ENCODE peak calls at places on chromosomes 1 and 21, in six cellular contexts. J is retina; D is NCI-H2029; O is fibroblast of villous mesenchyme; K is Daoy; X is naive thymus-derived CD4-positive, alpha-beta T cell. T is an unnamed sample.

GRCh38 chr1:56908619-56909340 is 54.2 kb downstream of the C8A start:
- DNase-seq in J (no peak), D (no peak), O (no peak), K (no peak), X (no peak), T (no peak)

GRCh38 chr1:20361401-20361800 is 70.7 kb downstream of the VWA5B1 start:
- DNase-seq in J (no peak), D (no peak), O (no peak), K (peak), X (no peak), T (no peak)

GRCh38 chr21:35204125-35204524 is 155.0 kb upstream of the RUNX1 start:
- DNase-seq in J (no peak), D (no peak), O (no peak), K (no peak), X (no peak), T (no peak)

GRCh38 chr21:29130234-29130993 is at the start of gene MAP3K7CL:
- DNase-seq in J (no peak), D (no peak), O (peak), K (peak), X (no peak), T (no peak)

GRCh38 chr1:97668945-97669344 is 251.9 kb downstream of the DPYD start:
- DNase-seq in J (no peak), D (no peak), O (peak), K (peak), X (no peak), T (no peak)

GRCh38 chr21:44529011-44529421 is 11.0 kb downstream of the KRTAP10-1 start:
- DNase-seq in J (no peak), D (no peak), O (no peak), K (no peak), X (no peak), T (no peak)

GRCh38 chr1:117045644-117046043 is 14.5 kb upstream of the TTF2 start:
- DNase-seq in J (no peak), D (no peak), O (no peak), K (no peak), X (no peak), T (no peak)

GRCh38 chr1:31707711-31708110 is 3.9 kb upstream of the COL16A1 start:
- DNase-seq in J (no peak), D (no peak), O (peak), K (peak), X (no peak), T (no peak)

GRCh38 chr1:24952413-24952841 is 22.4 kb upstream of the RUNX3 start:
- DNase-seq in J (no peak), D (no peak), O (no peak), K (peak), X (no peak), T (no peak)

GRCh38 chr1:150066838-150067183 is 765 bp upstream of the VPS45 start:
- DNase-seq in J (peak), D (no peak), O (no peak), K (no peak), X (no peak), T (peak)

GRCh38 chr21:46562472-46562871 is 42.4 kb downstream of the S100B start:
- DNase-seq in J (peak), D (no peak), O (no peak), K (no peak), X (no peak), T (no peak)

GRCh38 chr1:31904339-31905092 is 33.7 kb downstream of the PTP4A2 start:
- DNase-seq in J (no peak), D (no peak), O (peak), K (no peak), X (no peak), T (no peak)

GRCh38 chr21:15729674-15730483 is at the start of gene USP25:
- DNase-seq in J (peak), D (peak), O (peak), K (peak), X (peak), T (peak)

GRCh38 chr1:13808729-13809131 is 108.7 kb downstream of the PRDM2 start:
- DNase-seq in J (no peak), D (peak), O (peak), K (peak), X (no peak), T (no peak)

GRCh38 chr1:232039303-232039702 is 412.7 kb downstream of the DISC1 start:
- DNase-seq in J (no peak), D (no peak), O (no peak), K (peak), X (no peak), T (no peak)

GRCh38 chr1:37476460-37477197 is 2.2 kb downstream of the ZC3H12A start:
- DNase-seq in J (peak), D (no peak), O (peak), K (peak), X (no peak), T (no peak)

GRCh38 chr1:63821650-63822049 is 47.8 kb downstream of the ROR1 start:
- DNase-seq in J (no peak), D (no peak), O (peak), K (peak), X (no peak), T (no peak)

GRCh38 chr1:31712625-31713024 is 8.8 kb upstream of the COL16A1 start:
- DNase-seq in J (no peak), D (no peak), O (peak), K (peak), X (no peak), T (no peak)

GRCh38 chr1:228410015-228410414 is 3.4 kb upstream of the TRIM11 start:
- DNase-seq in J (no peak), D (no peak), O (peak), K (no peak), X (no peak), T (no peak)

GRCh38 chr1:15189692-15190321 is 36.3 kb downstream of the TMEM51 start:
- DNase-seq in J (no peak), D (no peak), O (peak), K (no peak), X (no peak), T (no peak)

GRCh38 chr1:117105003-117105402 is 16.5 kb downstream of the TRIM45 start:
- DNase-seq in J (no peak), D (no peak), O (peak), K (no peak), X (no peak), T (no peak)